ENCODE peak calls at places on chromosomes 13 and 19, in five cellular contexts. C is mesendoderm, G is neuronal stem cell, O is IMR-90, P is H9. A is an unnamed sample.

GRCh38 chr19:6556480-6556879 is 25.7 kb downstream of the TNFSF9 start:
- DNase-seq in P (no peak), O (no peak), C (no peak), G (no peak), A (no peak)

GRCh38 chr13:91133941-91134772 is 213.3 kb upstream of the MIR17HG start:
- DNase-seq in P (peak; percentile 53), O (peak; percentile 54), G (peak; percentile 48), C (peak; percentile 79), A (no peak)

GRCh38 chr13:18995259-18995873 is 186.3 kb downstream of the TUBA3C start:
- DNase-seq in C (no peak), G (no peak), O (no peak), P (no peak), A (no peak)

GRCh38 chr19:38193445-38193844 is 30.6 kb downstream of the DPF1 start:
- DNase-seq in O (no peak), C (no peak), G (no peak), P (no peak), A (no peak)

GRCh38 chr19:7916908-7917291 is 2.3 kb downstream of the TGFBR3L start:
- DNase-seq in O (no peak), G (no peak), C (no peak), P (no peak), A (no peak)

GRCh38 chr19:24053601-24054000 is 33.4 kb upstream of the ZNF254 start:
- DNase-seq in G (no peak), C (no peak), P (no peak), O (no peak), A (no peak)

GRCh38 chr13:95492044-95492801 is 60.3 kb upstream of the CLDN10 start:
- DNase-seq in C (peak; percentile 71), O (no peak), P (peak; percentile 61), G (no peak), A (no peak)

GRCh38 chr13:47117268-47117667 is 220.4 kb upstream of the HTR2A start:
- DNase-seq in G (no peak), P (no peak), C (no peak), O (peak; percentile 89), A (no peak)

GRCh38 chr19:55255618-55256423 is 3.0 kb downstream of the PPP6R1 start:
- DNase-seq in G (no peak), O (peak; percentile 60), P (no peak), C (no peak), A (no peak)

GRCh38 chr13:30847697-30848307 is 58.3 kb upstream of the MEDAG start:
- DNase-seq in C (no peak), G (no peak), O (peak; percentile 99), P (no peak), A (no peak)

GRCh38 chr13:39020853-39021462 is 16.9 kb downstream of the PROSER1 start:
- DNase-seq in O (no peak), P (no peak), G (no peak), C (no peak), A (no peak)

GRCh38 chr19:10543420-10544241 is at the start of gene ATG4D:
- DNase-seq in G (peak; percentile 81), O (peak; percentile 47), C (peak; percentile 81), P (peak; percentile 90), A (peak; percentile 91)

GRCh38 chr13:95354680-95355487 is 53.6 kb upstream of the ABCC4 start:
- DNase-seq in G (peak; percentile 31), O (no peak), P (no peak), C (no peak), A (no peak)

GRCh38 chr19:35202722-35203674 is 25.5 kb downstream of the FAM187B start:
- DNase-seq in P (peak; percentile 89), O (no peak), C (peak; percentile 78), G (no peak), A (no peak)

GRCh38 chr13:30585748-30586262 is 31.9 kb upstream of the USPL1 start:
- DNase-seq in G (no peak), O (peak; percentile 93), C (no peak), P (no peak), A (no peak)

GRCh38 chr19:42282036-42282762 is 13.1 kb downstream of the CIC start:
- DNase-seq in C (no peak), G (no peak), O (peak; percentile 34), P (no peak), A (no peak)

GRCh38 chr13:113560645-113561416 is 23.7 kb upstream of the TFDP1 start:
- DNase-seq in G (no peak), O (no peak), C (no peak), P (no peak), A (peak; percentile 41)

GRCh38 chr19:16001481-16002312 is 52.9 kb downstream of the OR10H4 start:
- DNase-seq in G (no peak), P (no peak), C (no peak), O (peak; percentile 77), A (no peak)

GRCh38 chr13:93689333-93689732 is 462.7 kb downstream of the GPC6 start:
- DNase-seq in C (peak; percentile 19), P (no peak), O (peak; percentile 65), G (no peak), A (no peak)

GRCh38 chr13:44296856-44297255 is 76.8 kb upstream of the SERP2 start:
- DNase-seq in G (no peak), O (no peak), P (no peak), C (no peak), A (no peak)

GRCh38 chr13:62906896-62907295 is 1491.2 kb upstream of the PCDH20 start:
- DNase-seq in P (no peak), G (no peak), O (no peak), C (no peak), A (no peak)

GRCh38 chr13:43203781-43204180 is 180.4 kb downstream of the DNAJC15 start:
- DNase-seq in C (no peak), P (no peak), G (no peak), O (no peak), A (no peak)

GRCh38 chr13:28532226-28533048 is 37.5 kb upstream of the FLT1 start:
- DNase-seq in P (peak; percentile 57), O (no peak), C (peak; percentile 44), G (peak; percentile 47), A (peak; percentile 71)

GRCh38 chr13:28531956-28532225 is 37.0 kb upstream of the FLT1 start:
- DNase-seq in G (no peak), O (no peak), P (no peak), C (no peak), A (no peak)

GRCh38 chr13:28530729-28531194 is 35.8 kb upstream of the FLT1 start:
- DNase-seq in C (no peak), P (peak; percentile 72), G (no peak), O (no peak), A (no peak)

GRCh38 chr13:28529836-28530235 is 34.9 kb upstream of the FLT1 start:
- DNase-seq in G (no peak), O (no peak), P (no peak), C (no peak), A (no peak)

DNA sequence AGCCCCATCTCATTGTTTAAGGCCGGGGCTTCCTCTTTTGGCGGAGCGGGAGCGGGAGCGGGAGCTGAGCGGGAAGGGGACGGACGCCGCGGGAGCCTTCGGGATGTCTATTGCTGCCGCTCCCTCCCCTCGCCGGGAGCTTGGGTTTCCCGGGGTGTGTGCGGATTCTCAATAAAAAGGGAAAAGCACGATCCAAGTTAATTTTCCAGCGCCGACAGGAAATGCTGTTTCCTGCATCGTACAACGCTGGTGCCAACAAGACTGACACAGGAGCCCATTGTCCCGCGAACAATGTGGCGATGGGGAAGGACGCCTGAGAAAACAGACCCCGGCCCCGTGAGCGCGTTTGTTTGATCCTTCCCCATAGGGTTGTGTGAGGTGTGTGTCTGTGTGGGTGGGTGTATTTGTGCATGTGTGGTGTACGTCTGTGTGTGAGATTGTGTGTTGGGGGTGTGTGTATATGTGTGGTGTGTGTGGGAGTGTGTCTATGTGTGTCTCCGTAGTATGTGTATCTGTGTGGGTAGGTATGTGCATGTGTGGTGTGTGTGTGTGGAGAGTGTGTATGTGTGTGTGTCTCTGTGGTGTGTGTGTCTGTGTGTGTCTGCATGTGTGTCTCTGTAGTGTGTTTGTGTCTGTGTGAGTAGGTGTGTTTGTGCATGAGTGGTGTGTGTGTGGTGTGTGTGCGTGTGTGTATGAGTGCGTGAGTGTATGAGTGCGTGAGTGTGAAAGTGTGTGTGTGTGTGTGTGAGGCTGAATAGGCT is 36.4 kb upstream of the FLT1 start:
- DNase-seq in C (peak; percentile 77), P (no peak), G (peak; percentile 37), O (peak; percentile 30), A (peak; percentile 27)
- H3K23ac ChIP-seq in C (peak overlapping the region; percentile 29), P (peak overlapping the region; percentile 5), G (peak overlapping the region; percentile 90), O (peak overlapping the region; percentile 100), A (peak overlapping the region; percentile 100)

DNA sequence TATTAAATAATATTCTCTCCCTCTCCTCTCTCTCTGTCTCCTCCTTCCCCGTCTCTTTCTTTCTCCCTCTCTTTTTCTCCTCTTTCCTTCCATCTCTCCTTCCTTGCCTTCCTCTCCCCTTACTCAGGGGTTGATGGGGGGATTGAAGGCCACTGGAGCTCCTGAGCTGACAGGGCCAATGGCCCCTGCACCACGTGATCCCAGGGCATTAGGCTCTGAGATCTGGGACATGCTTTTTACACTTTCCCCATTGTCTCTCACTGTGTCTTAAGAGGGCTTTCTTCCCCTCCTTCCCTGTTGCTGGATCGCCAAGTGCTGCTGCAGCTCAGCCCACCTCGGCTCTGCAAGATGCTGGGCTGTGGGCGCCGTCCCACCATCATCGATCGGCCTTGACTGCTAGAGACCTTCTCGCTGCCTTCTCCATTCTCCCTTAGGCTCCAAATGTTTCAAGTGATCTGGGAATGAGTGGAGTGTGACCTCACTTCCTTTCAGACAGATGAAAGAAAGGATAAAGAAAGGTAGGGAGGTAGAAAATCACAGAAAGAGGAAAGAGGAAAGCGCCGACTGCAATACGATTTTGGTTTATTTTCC is 42.2 kb downstream of the COL4A1 start:
- DNase-seq in G (no peak), O (no peak), P (no peak), C (peak; percentile 28), A (peak; percentile 41)
- H3K23ac ChIP-seq in G (no peak overlapping the region), O (peak overlapping the region; percentile 50), P (no peak overlapping the region), C (no peak overlapping the region), A (no peak overlapping the region)

GRCh38 chr13:59363950-59364349 is 799.8 kb downstream of the DIAPH3 start:
- DNase-seq in G (no peak), O (no peak), C (no peak), P (no peak), A (no peak)
- H3K23ac ChIP-seq in G (no peak overlapping the region), O (no peak overlapping the region), C (peak overlapping the region; percentile 4), P (no peak overlapping the region), A (no peak overlapping the region)

DNA sequence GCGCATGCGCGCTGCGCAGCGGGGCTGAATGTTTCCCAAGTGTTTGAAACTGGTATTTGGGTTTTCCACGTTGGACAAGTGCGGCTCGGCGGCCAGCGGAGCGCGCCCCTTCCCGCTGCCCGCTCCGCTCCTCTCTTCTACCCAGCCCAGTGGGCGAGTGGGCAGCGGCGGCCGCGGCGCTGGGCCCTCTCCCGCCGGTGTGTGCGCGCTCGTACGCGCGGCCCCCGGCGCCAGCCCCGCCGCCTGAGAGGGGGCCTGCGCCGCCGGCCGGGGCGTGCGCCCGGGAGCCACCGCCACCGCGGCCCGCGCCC is at the start of gene ING1:
- DNase-seq in P (no peak), C (no peak), O (no peak), G (no peak), A (no peak)
- H3K23ac ChIP-seq in P (no peak within 1 kb of the TSS), C (peak within 1 kb of the TSS; percentile 98), O (peak within 1 kb of the TSS; percentile 84), G (peak within 1 kb of the TSS; percentile 99), A (no peak within 1 kb of the TSS)

DNA sequence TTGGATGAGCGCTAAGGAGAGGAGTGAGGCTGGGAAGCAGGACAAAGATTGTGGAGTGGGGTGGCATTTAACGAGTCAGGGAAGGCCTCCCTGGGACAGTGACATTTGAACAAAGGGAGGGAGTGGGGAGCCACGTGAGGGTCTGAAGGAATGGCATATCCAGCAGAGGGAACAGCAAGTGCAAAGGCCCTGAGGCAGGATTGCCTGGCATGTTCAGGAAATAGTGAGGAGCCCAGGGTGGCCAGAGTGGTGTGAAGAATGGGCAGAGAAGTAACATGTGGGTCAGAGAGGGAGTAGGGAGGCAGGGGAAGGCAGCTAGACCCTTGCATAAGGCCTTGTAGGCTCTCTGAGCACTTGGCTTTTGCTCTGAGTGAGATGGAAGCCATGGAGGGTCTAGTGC is 14.9 kb upstream of the PVR start:
- DNase-seq in P (no peak), O (no peak), C (no peak), G (no peak), A (no peak)
- H3K23ac ChIP-seq in P (no peak overlapping the region), O (no peak overlapping the region), C (no peak overlapping the region), G (no peak overlapping the region), A (no peak overlapping the region)